ENCODE peak calls at places on chromosomes 13 and 19, in five cellular contexts. One of them, this sample, is unnamed.

GRCh38 chr13:27971236-27971645 is 2.1 kb upstream of the CDX2 start:
- DNase-seq in breast epithelium: no peak
- DNase-seq in GM23338: peak; percentile 95
- DNase-seq in spleen: no peak
- DNase-seq in suprapubic skin: peak; percentile 24
- DNase-seq in this sample: no peak

GRCh38 chr13:66154981-66155380 is 1075.2 kb downstream of the PCDH9 start:
- DNase-seq in suprapubic skin: no peak
- DNase-seq in spleen: no peak
- DNase-seq in breast epithelium: no peak
- DNase-seq in GM23338: no peak
- DNase-seq in this sample: no peak

GRCh38 chr19:58275564-58275963 is 3.2 kb upstream of the ZNF8 start:
- DNase-seq in GM23338: no peak
- DNase-seq in spleen: no peak
- DNase-seq in suprapubic skin: no peak
- DNase-seq in breast epithelium: no peak
- DNase-seq in this sample: no peak

GRCh38 chr13:107866007-107866665 is 349.2 kb downstream of the LIG4 start:
- DNase-seq in spleen: no peak
- DNase-seq in suprapubic skin: no peak
- DNase-seq in breast epithelium: no peak
- DNase-seq in GM23338: peak; percentile 63
- DNase-seq in this sample: no peak

GRCh38 chr13:97307882-97308624 is 85.9 kb downstream of the MBNL2 start:
- DNase-seq in GM23338: peak; percentile 38
- DNase-seq in suprapubic skin: no peak
- DNase-seq in breast epithelium: no peak
- DNase-seq in spleen: no peak
- DNase-seq in this sample: no peak

GRCh38 chr13:36259361-36260137 is 38.1 kb downstream of the CCDC169 start:
- DNase-seq in breast epithelium: no peak
- DNase-seq in suprapubic skin: no peak
- DNase-seq in GM23338: no peak
- DNase-seq in spleen: no peak
- DNase-seq in this sample: no peak

GRCh38 chr19:10829967-10830366 is 6.0 kb downstream of the TMED1 start:
- DNase-seq in suprapubic skin: no peak
- DNase-seq in breast epithelium: no peak
- DNase-seq in spleen: peak; percentile 71
- DNase-seq in GM23338: no peak
- DNase-seq in this sample: no peak

GRCh38 chr19:30376826-30377425 is 4.7 kb downstream of the ZNF536 start:
- DNase-seq in suprapubic skin: peak; percentile 55
- DNase-seq in spleen: no peak
- DNase-seq in breast epithelium: no peak
- DNase-seq in GM23338: no peak
- DNase-seq in this sample: no peak

GRCh38 chr13:107847406-107847805 is 367.9 kb downstream of the LIG4 start:
- DNase-seq in GM23338: peak; percentile 60
- DNase-seq in spleen: no peak
- DNase-seq in breast epithelium: no peak
- DNase-seq in suprapubic skin: no peak
- DNase-seq in this sample: no peak

GRCh38 chr19:46945668-46946067 is 74.0 kb upstream of the NPAS1 start:
- DNase-seq in breast epithelium: no peak
- DNase-seq in suprapubic skin: no peak
- DNase-seq in spleen: no peak
- DNase-seq in GM23338: no peak
- DNase-seq in this sample: no peak

GRCh38 chr13:106709509-106709908 is 141.6 kb upstream of the ARGLU1 start:
- DNase-seq in breast epithelium: no peak
- DNase-seq in suprapubic skin: no peak
- DNase-seq in GM23338: no peak
- DNase-seq in spleen: no peak
- DNase-seq in this sample: no peak

GRCh38 chr13:28346136-28346535 is 148.8 kb downstream of the FLT1 start:
- DNase-seq in suprapubic skin: no peak
- DNase-seq in GM23338: peak; percentile 61
- DNase-seq in spleen: no peak
- DNase-seq in breast epithelium: no peak
- DNase-seq in this sample: no peak

GRCh38 chr13:114299604-114300305 is 14.5 kb upstream of the CHAMP1 start:
- DNase-seq in spleen: peak; percentile 34
- DNase-seq in suprapubic skin: no peak
- DNase-seq in GM23338: no peak
- DNase-seq in breast epithelium: no peak
- DNase-seq in this sample: no peak

GRCh38 chr13:27001705-27002104 is 169.9 kb downstream of the USP12 start:
- DNase-seq in suprapubic skin: peak; percentile 60
- DNase-seq in GM23338: no peak
- DNase-seq in breast epithelium: peak; percentile 12
- DNase-seq in spleen: no peak
- DNase-seq in this sample: no peak

GRCh38 chr19:41323430-41324125 is 13.6 kb downstream of the CCDC97 start:
- DNase-seq in GM23338: peak; percentile 37
- DNase-seq in breast epithelium: no peak
- DNase-seq in spleen: no peak
- DNase-seq in suprapubic skin: no peak
- DNase-seq in this sample: no peak

GRCh38 chr13:70812481-70812880 is 704.2 kb upstream of the KLHL1 start:
- DNase-seq in GM23338: no peak
- DNase-seq in breast epithelium: no peak
- DNase-seq in suprapubic skin: no peak
- DNase-seq in spleen: no peak
- DNase-seq in this sample: no peak

GRCh38 chr13:33078268-33078667 is 62.0 kb downstream of the KL start:
- DNase-seq in breast epithelium: no peak
- DNase-seq in suprapubic skin: no peak
- DNase-seq in spleen: no peak
- DNase-seq in GM23338: no peak
- DNase-seq in this sample: no peak

GRCh38 chr13:82717249-82717648 is 1165.0 kb downstream of the SLITRK1 start:
- DNase-seq in breast epithelium: no peak
- DNase-seq in suprapubic skin: no peak
- DNase-seq in spleen: no peak
- DNase-seq in GM23338: no peak
- DNase-seq in this sample: no peak

GRCh38 chr19:32266453-32266852 is 79.0 kb upstream of the ZNF507 start:
- DNase-seq in GM23338: no peak
- DNase-seq in breast epithelium: no peak
- DNase-seq in suprapubic skin: no peak
- DNase-seq in spleen: no peak
- DNase-seq in this sample: no peak

GRCh38 chr13:94079876-94080275 is 399.6 kb downstream of the DCT start:
- DNase-seq in spleen: no peak
- DNase-seq in GM23338: no peak
- DNase-seq in breast epithelium: no peak
- DNase-seq in suprapubic skin: no peak
- DNase-seq in this sample: no peak

GRCh38 chr13:31072041-31072440 is 89.7 kb downstream of the HSPH1 start:
- DNase-seq in breast epithelium: no peak
- DNase-seq in suprapubic skin: no peak
- DNase-seq in spleen: no peak
- DNase-seq in GM23338: no peak
- DNase-seq in this sample: no peak

GRCh38 chr13:45007823-45008222 is 18.5 kb downstream of the GPALPP1 start:
- DNase-seq in GM23338: no peak
- DNase-seq in breast epithelium: no peak
- DNase-seq in spleen: no peak
- DNase-seq in suprapubic skin: no peak
- DNase-seq in this sample: no peak
- H3K27ac ChIP-seq in GM23338: no peak overlapping the region
- H3K27ac ChIP-seq in breast epithelium: no peak overlapping the region
- H3K27ac ChIP-seq in spleen: no peak overlapping the region
- H3K27ac ChIP-seq in suprapubic skin: no peak overlapping the region
- H3K27ac ChIP-seq in this sample: no peak overlapping the region

DNA sequence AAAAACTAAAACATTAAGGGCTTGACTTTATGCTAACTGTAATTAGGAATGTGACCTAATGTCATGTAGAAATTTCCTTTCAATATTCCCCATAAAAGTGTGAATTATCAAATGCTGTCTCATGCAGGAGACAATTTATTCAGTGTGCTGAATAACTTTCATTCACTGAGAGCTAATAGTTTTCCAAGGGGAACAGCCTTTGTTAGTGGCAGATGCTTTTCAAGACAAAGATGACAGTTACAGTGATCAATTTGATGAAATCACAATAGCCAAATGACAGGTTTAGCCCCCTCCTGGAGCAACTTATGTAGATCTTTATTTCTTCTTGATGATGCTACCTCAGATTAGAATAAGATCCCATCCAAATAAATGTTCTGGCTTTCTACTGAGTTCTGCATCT is 275.5 kb downstream of the ITGBL1 start:
- DNase-seq in GM23338: no peak
- DNase-seq in spleen: no peak
- DNase-seq in breast epithelium: no peak
- DNase-seq in suprapubic skin: no peak
- DNase-seq in this sample: no peak
- TF ChIP-seq POLR2AphosphoS5 in GM23338: no peak
- TF ChIP-seq POLR2AphosphoS5 in spleen: no peak
- TF ChIP-seq POLR2AphosphoS5 in breast epithelium: no peak
- TF ChIP-seq POLR2AphosphoS5 in suprapubic skin: no peak
- TF ChIP-seq POLR2AphosphoS5 in this sample: no peak

GRCh38 chr19:18110833-18111232 is 13.3 kb downstream of the MAST3 start:
- DNase-seq in spleen: no peak
- DNase-seq in suprapubic skin: no peak
- DNase-seq in breast epithelium: no peak
- DNase-seq in GM23338: no peak
- DNase-seq in this sample: no peak
- H3K27ac ChIP-seq in spleen: peak overlapping the region; percentile 91
- H3K27ac ChIP-seq in suprapubic skin: peak overlapping the region; percentile 5
- H3K27ac ChIP-seq in breast epithelium: no peak overlapping the region
- H3K27ac ChIP-seq in GM23338: no peak overlapping the region
- H3K27ac ChIP-seq in this sample: no peak overlapping the region

GRCh38 chr19:54148158-54148557 is 10.6 kb downstream of the CNOT3 start:
- DNase-seq in breast epithelium: no peak
- DNase-seq in GM23338: no peak
- DNase-seq in spleen: no peak
- DNase-seq in suprapubic skin: no peak
- DNase-seq in this sample: no peak

GRCh38 chr19:54152267-54152666 is 7.3 kb downstream of the LENG1 start:
- DNase-seq in suprapubic skin: no peak
- DNase-seq in breast epithelium: no peak
- DNase-seq in GM23338: no peak
- DNase-seq in spleen: no peak
- DNase-seq in this sample: no peak

GRCh38 chr19:54147676-54148075 is 10.1 kb downstream of the CNOT3 start:
- DNase-seq in suprapubic skin: no peak
- DNase-seq in breast epithelium: no peak
- DNase-seq in GM23338: no peak
- DNase-seq in spleen: no peak
- DNase-seq in this sample: no peak

GRCh38 chr19:54151362-54152035 is 8.0 kb downstream of the LENG1 start:
- DNase-seq in breast epithelium: no peak
- DNase-seq in spleen: no peak
- DNase-seq in GM23338: no peak
- DNase-seq in suprapubic skin: no peak
- DNase-seq in this sample: no peak

GRCh38 chr19:54149021-54149812 is 10.3 kb downstream of the LENG1 start:
- DNase-seq in spleen: no peak
- DNase-seq in suprapubic skin: no peak
- DNase-seq in breast epithelium: no peak
- DNase-seq in GM23338: no peak
- DNase-seq in this sample: no peak
- TF ChIP-seq POLR2AphosphoS5 in spleen: no peak
- TF ChIP-seq POLR2AphosphoS5 in suprapubic skin: no peak
- TF ChIP-seq POLR2AphosphoS5 in breast epithelium: no peak
- TF ChIP-seq POLR2AphosphoS5 in GM23338: no peak
- TF ChIP-seq POLR2AphosphoS5 in this sample: no peak

GRCh38 chr13:40626566-40626965 is 39.9 kb downstream of the FOXO1 start:
- DNase-seq in GM23338: no peak
- DNase-seq in suprapubic skin: no peak
- DNase-seq in breast epithelium: no peak
- DNase-seq in spleen: no peak
- DNase-seq in this sample: peak; percentile 68

GRCh38 chr13:40624338-40624737 is 42.1 kb downstream of the FOXO1 start:
- DNase-seq in spleen: no peak
- DNase-seq in GM23338: no peak
- DNase-seq in breast epithelium: no peak
- DNase-seq in suprapubic skin: no peak
- DNase-seq in this sample: peak; percentile 66

GRCh38 chr13:40622246-40622645 is 44.2 kb downstream of the FOXO1 start:
- DNase-seq in breast epithelium: no peak
- DNase-seq in suprapubic skin: no peak
- DNase-seq in spleen: no peak
- DNase-seq in GM23338: no peak
- DNase-seq in this sample: no peak

GRCh38 chr13:40619479-40619814 is 47.0 kb downstream of the FOXO1 start:
- DNase-seq in breast epithelium: no peak
- DNase-seq in GM23338: no peak
- DNase-seq in spleen: no peak
- DNase-seq in suprapubic skin: no peak
- DNase-seq in this sample: peak; percentile 21

DNA sequence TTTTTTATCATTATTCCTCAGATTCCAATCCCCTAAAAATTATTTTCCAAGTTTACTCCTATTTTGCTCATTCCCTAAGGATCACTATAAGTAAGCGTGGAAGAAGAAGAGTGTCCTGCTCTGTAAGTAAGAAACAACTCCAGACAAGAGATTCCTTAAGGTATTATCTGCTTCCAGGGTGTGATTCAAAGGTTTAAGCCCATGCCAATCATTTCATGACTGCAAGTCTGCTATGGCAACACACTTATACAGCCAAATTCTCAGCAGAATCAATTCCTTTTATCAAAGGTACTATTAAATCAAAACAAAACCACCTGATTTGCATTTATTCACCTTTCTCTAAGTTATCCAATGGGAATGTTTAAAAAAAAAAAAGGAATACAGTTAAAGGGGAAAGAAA is 43.7 kb downstream of the FOXO1 start:
- DNase-seq in spleen: no peak
- DNase-seq in breast epithelium: no peak
- DNase-seq in GM23338: no peak
- DNase-seq in suprapubic skin: no peak
- DNase-seq in this sample: no peak
- H3K27ac ChIP-seq in spleen: no peak overlapping the region
- H3K27ac ChIP-seq in breast epithelium: no peak overlapping the region
- H3K27ac ChIP-seq in GM23338: peak overlapping the region; percentile 41
- H3K27ac ChIP-seq in suprapubic skin: no peak overlapping the region
- H3K27ac ChIP-seq in this sample: no peak overlapping the region

DNA sequence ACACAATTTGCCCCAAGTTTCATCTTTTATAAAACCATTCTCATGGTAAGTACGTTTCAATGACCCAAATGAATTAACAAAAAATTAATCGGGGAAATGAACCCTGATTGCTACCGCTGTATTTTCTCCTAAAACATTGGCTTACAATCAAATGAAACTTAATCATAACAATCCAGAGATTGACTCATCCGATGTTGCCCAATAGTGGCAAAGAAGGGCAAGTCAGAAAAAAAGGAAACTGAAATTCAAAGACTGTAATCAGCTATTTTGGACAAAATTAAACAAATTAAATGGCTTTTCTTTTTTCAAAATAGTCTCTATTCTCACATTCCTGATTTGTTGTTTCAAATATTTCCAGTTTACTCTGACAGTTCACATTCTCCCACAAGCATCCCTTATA is 3.9 kb upstream of the ACOD1 start:
- DNase-seq in breast epithelium: no peak
- DNase-seq in spleen: no peak
- DNase-seq in GM23338: no peak
- DNase-seq in suprapubic skin: no peak
- DNase-seq in this sample: no peak
- TF ChIP-seq POLR2AphosphoS5 in breast epithelium: no peak
- TF ChIP-seq POLR2AphosphoS5 in spleen: no peak
- TF ChIP-seq POLR2AphosphoS5 in GM23338: no peak
- TF ChIP-seq POLR2AphosphoS5 in suprapubic skin: no peak
- TF ChIP-seq POLR2AphosphoS5 in this sample: no peak